ENCODE peak calls at places on chromosomes 13 and 19, in five cellular contexts. C is AG04450, F is stomach, K is tibial artery, N is WERI-Rb-1. T is an unnamed sample.

GRCh38 chr13:41859555-41859954 is 101.4 kb downstream of the VWA8 start:
- DNase-seq in C (no peak), K (no peak), N (no peak), F (no peak), T (no peak)

GRCh38 chr13:49342404-49342803 is 94.7 kb downstream of the CDADC1 start:
- DNase-seq in F (no peak), K (no peak), N (no peak), C (no peak), T (no peak)

GRCh38 chr19:18141031-18141430 is 11.9 kb upstream of the PIK3R2 start:
- DNase-seq in F (no peak), K (no peak), C (no peak), N (no peak), T (no peak)

GRCh38 chr19:55632463-55632834 is 8.1 kb upstream of the ZNF784 start:
- DNase-seq in N (peak; percentile 93), F (peak; percentile 95), C (peak; percentile 95), K (peak; percentile 86), T (peak; percentile 79)

GRCh38 chr13:114099191-114099590 is 33.2 kb downstream of the RASA3 start:
- DNase-seq in F (no peak), C (peak; percentile 70), K (peak; percentile 95), N (peak; percentile 88), T (peak; percentile 88)

GRCh38 chr13:30735025-30735967 is at the start of gene ALOX5AP:
- DNase-seq in N (no peak), F (peak; percentile 33), K (no peak), C (no peak), T (no peak)

GRCh38 chr13:106612688-106613087 is 44.8 kb upstream of the ARGLU1 start:
- DNase-seq in C (no peak), K (no peak), F (peak; percentile 63), N (no peak), T (no peak)

GRCh38 chr19:18322318-18322758 is 538 bp downstream of the LSM4 start:
- DNase-seq in K (no peak), N (peak; percentile 77), C (no peak), F (peak; percentile 55), T (peak; percentile 84)

GRCh38 chr13:34926513-34926912 is 15.6 kb upstream of the NBEA start:
- DNase-seq in F (no peak), C (no peak), K (no peak), N (no peak), T (no peak)

GRCh38 chr19:44608391-44608821 is 5.0 kb upstream of the IGSF23 start:
- DNase-seq in C (no peak), F (no peak), N (no peak), K (no peak), T (no peak)

GRCh38 chr19:49829200-49829599 is 11.1 kb downstream of the MED25 start:
- DNase-seq in N (peak; percentile 22), K (no peak), F (no peak), C (no peak), T (no peak)

GRCh38 chr13:108270442-108270841 is 924 bp downstream of the TNFSF13B start:
- DNase-seq in F (no peak), K (no peak), C (no peak), N (no peak), T (no peak)

GRCh38 chr13:61187471-61187870 is 228.2 kb downstream of the PCDH20 start:
- DNase-seq in F (no peak), K (no peak), C (no peak), N (no peak), T (no peak)

GRCh38 chr13:33264620-33264978 is 21.0 kb downstream of the STARD13 start:
- DNase-seq in N (no peak), C (no peak), K (no peak), F (no peak), T (no peak)

GRCh38 chr13:80945328-80945727 is 604.4 kb upstream of the SPRY2 start:
- DNase-seq in C (no peak), N (no peak), F (peak; percentile 26), K (no peak), T (peak; percentile 14)

GRCh38 chr13:26950546-26950945 is 190.0 kb upstream of the GPR12 start:
- DNase-seq in C (no peak), N (no peak), F (no peak), K (no peak), T (no peak)

GRCh38 chr13:101258071-101258470 is 158.2 kb downstream of the NALCN start:
- DNase-seq in F (no peak), C (no peak), K (no peak), N (no peak), T (peak; percentile 22)

GRCh38 chr13:48892311-48892710 is 83.4 kb upstream of the FNDC3A start:
- DNase-seq in K (no peak), C (peak; percentile 29), F (no peak), N (no peak), T (no peak)

DNA sequence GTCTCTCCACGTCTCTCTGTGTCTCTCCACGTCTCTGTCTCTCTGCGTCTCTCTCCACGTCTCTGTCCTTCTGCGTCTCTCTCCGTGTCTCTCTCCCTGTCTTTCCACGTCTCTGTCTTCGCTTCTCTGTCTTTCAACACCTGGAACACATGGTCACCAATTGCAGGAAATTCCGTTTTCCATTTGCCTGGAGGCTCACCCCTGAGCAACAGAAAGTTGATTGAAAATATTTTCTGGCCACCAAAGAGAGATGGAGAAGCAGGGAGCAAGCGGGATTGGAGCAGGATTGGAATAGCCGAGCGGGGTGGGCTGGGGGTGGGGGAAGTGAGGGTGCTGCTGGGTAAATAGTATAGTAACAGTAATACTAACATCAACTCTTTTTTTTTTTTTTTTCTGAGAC is 1.7 kb downstream of the KANK2 start:
- DNase-seq in N (no peak), K (no peak), C (no peak), F (no peak), T (no peak)
- H3K4me3 ChIP-seq in N (no peak overlapping the region), K (peak overlapping the region; percentile 98), C (peak overlapping the region; percentile 96), F (peak overlapping the region; percentile 77), T (no peak overlapping the region)

DNA sequence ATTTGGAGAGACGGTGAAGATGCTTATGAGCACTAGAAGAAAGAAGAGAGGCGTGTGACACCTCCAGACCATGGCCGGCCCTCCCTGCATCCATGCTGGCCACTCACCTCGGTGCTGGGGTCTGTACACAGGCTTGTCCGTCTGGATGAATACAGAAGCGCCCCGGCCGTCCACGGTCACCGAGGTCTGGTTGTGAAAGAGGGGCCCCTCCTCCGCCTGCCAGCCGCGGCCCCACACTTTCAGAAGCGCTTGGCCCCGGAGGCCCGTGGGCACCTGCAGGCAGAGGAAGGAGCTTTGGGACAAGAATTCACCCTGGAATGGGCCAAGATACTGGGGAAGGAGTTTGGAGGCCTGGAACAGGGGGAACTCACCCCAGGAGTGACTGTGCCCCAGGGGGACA is 15.1 kb downstream of the CPAMD8 start:
- DNase-seq in C (no peak), N (no peak), K (no peak), F (no peak), T (no peak)
- H3K4me3 ChIP-seq in C (no peak overlapping the region), N (no peak overlapping the region), K (no peak overlapping the region), F (no peak overlapping the region), T (no peak overlapping the region)

DNA sequence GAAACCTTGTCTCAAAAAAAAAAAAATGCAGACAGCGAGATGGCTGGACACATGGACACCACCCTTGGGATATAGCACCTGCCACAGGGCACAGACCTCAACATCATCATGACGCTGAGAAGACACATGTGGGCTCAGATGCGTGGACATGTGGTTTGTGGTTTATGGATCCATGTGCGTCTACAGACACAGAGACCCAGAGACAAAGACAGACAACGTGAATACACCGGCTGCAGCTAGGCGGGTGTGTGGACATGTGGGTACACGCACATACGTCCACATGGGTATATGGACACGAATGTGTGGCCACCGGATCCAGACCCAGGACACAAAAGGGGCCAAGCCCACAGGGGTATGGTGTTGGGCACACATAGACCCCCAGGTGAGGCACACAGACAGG is 1.3 kb downstream of the TNFSF14 start:
- DNase-seq in F (no peak), N (no peak), K (no peak), C (no peak), T (no peak)
- H3K4me3 ChIP-seq in F (peak overlapping the region; percentile 39), N (no peak overlapping the region), K (no peak overlapping the region), C (no peak overlapping the region), T (no peak overlapping the region)

DNA sequence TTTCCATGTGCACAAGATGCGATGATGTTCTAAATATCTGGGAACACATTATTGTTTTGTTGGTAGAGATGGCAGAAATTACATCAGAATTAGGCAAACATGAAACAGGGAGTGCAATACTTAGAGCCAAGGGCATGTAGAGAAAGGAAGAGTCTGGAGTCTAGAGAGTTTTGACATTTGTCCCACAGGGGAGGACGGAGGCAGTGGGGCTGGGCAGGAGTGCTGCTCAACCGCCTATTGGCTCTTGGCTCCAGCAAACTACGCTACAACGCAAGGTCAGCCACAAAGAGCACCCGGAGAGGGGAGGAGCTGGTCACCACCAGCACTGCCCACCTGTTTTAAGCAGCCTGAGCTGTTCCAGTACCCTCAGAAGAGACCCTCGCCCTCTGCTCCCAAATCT is 108.3 kb downstream of the ABCC4 start:
- DNase-seq in F (no peak), C (no peak), N (no peak), K (no peak), T (no peak)
- H3K4me3 ChIP-seq in F (no peak overlapping the region), C (no peak overlapping the region), N (no peak overlapping the region), K (no peak overlapping the region), T (no peak overlapping the region)

GRCh38 chr19:48332662-48333466 is 7.5 kb downstream of the EMP3 start:
- DNase-seq in C (peak; percentile 95), N (peak; percentile 94), K (peak; percentile 95), F (peak; percentile 93), T (peak; percentile 91)

GRCh38 chr19:48329167-48329891 is 4.0 kb downstream of the EMP3 start:
- DNase-seq in K (no peak), F (no peak), N (no peak), C (no peak), T (peak; percentile 75)

GRCh38 chr19:48332351-48332661 is 7.0 kb downstream of the EMP3 start:
- DNase-seq in N (no peak), F (no peak), K (no peak), C (no peak), T (no peak)

GRCh38 chr19:48333467-48334384 is 8.4 kb downstream of the EMP3 start:
- DNase-seq in K (peak; percentile 93), N (peak; percentile 91), F (peak; percentile 95), C (peak; percentile 87), T (peak; percentile 98)

GRCh38 chr19:48330012-48330681 is 4.8 kb downstream of the EMP3 start:
- DNase-seq in F (peak; percentile 86), C (no peak), N (peak; percentile 93), K (peak; percentile 75), T (peak; percentile 94)
- H3K4me3 ChIP-seq in F (peak overlapping the region; percentile 57), C (no peak overlapping the region), N (peak overlapping the region; percentile 45), K (peak overlapping the region; percentile 21), T (peak overlapping the region; percentile 61)

DNA sequence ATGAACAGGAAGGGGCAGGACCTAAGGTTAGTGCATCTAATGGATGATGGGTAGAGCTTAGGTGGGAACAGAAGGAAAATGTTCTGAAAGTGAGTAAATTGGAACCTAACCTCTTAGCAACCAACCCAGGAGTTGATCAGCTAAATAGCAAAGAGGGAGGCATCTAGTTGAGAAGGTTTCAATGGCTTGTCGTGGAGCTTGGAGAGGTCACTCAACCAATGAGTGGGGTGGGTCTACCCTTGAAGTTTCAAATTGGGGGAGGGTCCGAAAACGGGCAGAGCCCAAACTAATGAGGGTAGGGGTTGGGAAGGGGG is 5.7 kb upstream of the SHKBP1 start:
- DNase-seq in F (no peak), N (no peak), C (no peak), K (no peak), T (no peak)
- H3K4me3 ChIP-seq in F (no peak overlapping the region), N (no peak overlapping the region), C (peak overlapping the region; percentile 7), K (no peak overlapping the region), T (no peak overlapping the region)

GRCh38 chr13:19117913-19118739 is 63.5 kb downstream of the TUBA3C start:
- DNase-seq in F (no peak), C (no peak), N (no peak), K (no peak), T (no peak)
- H3K4me3 ChIP-seq in F (no peak overlapping the region), C (no peak overlapping the region), N (no peak overlapping the region), K (no peak overlapping the region), T (no peak overlapping the region)

GRCh38 chr19:35856546-35857149 is at the start of gene KIRREL2:
- DNase-seq in N (peak; percentile 76), F (no peak), K (no peak), C (no peak), T (peak; percentile 95)
- H3K4me3 ChIP-seq in N (peak within 1 kb of the TSS; percentile 91), F (peak within 1 kb of the TSS; percentile 54), K (peak within 1 kb of the TSS; percentile 27), C (peak within 1 kb of the TSS; percentile 48), T (peak within 1 kb of the TSS; percentile 61)

T was measured in H7.